ENCODE peak calls at places on chromosomes 12 and 14, in seven cellular contexts. One of them, this sample, is unnamed. For H3K4me1, the result is how much of the 10 kb centered on the place peaks cover.

GRCh38 chr14:24377126-24377525 is 9.1 kb downstream of the NFATC4 start:
- DNase-seq in esophagus squamous epithelium: no peak
- DNase-seq in pancreas: no peak
- DNase-seq in breast epithelium: no peak
- DNase-seq in uterus: no peak
- DNase-seq in tibial artery: no peak
- DNase-seq in A549: no peak
- DNase-seq in this sample: no peak

GRCh38 chr12:105696-106095 is 39.1 kb downstream of the IQSEC3 start:
- DNase-seq in tibial artery: no peak
- DNase-seq in uterus: no peak
- DNase-seq in A549: no peak
- DNase-seq in pancreas: no peak
- DNase-seq in breast epithelium: no peak
- DNase-seq in esophagus squamous epithelium: no peak
- DNase-seq in this sample: no peak

GRCh38 chr12:103834897-103835390 is 6.1 kb downstream of the NT5DC3 start:
- DNase-seq in breast epithelium: no peak
- DNase-seq in tibial artery: no peak
- DNase-seq in pancreas: no peak
- DNase-seq in A549: no peak
- DNase-seq in uterus: no peak
- DNase-seq in esophagus squamous epithelium: no peak
- DNase-seq in this sample: no peak

GRCh38 chr14:90554341-90554740 is 157.5 kb downstream of the CALM1 start:
- DNase-seq in uterus: no peak
- DNase-seq in pancreas: no peak
- DNase-seq in A549: no peak
- DNase-seq in breast epithelium: peak
- DNase-seq in esophagus squamous epithelium: no peak
- DNase-seq in tibial artery: peak
- DNase-seq in this sample: peak

GRCh38 chr14:77914073-77914721 is 114.3 kb downstream of the ADCK1 start:
- DNase-seq in tibial artery: no peak
- DNase-seq in uterus: no peak
- DNase-seq in breast epithelium: no peak
- DNase-seq in A549: no peak
- DNase-seq in pancreas: no peak
- DNase-seq in esophagus squamous epithelium: no peak
- DNase-seq in this sample: no peak

GRCh38 chr14:81348086-81348485 is 52.0 kb downstream of the STON2 start:
- DNase-seq in tibial artery: no peak
- DNase-seq in pancreas: no peak
- DNase-seq in breast epithelium: no peak
- DNase-seq in A549: no peak
- DNase-seq in uterus: no peak
- DNase-seq in esophagus squamous epithelium: no peak
- DNase-seq in this sample: no peak

GRCh38 chr12:122844366-122844971 is 9.2 kb downstream of the HIP1R start:
- DNase-seq in breast epithelium: no peak
- DNase-seq in esophagus squamous epithelium: no peak
- DNase-seq in uterus: no peak
- DNase-seq in pancreas: no peak
- DNase-seq in tibial artery: no peak
- DNase-seq in A549: no peak
- DNase-seq in this sample: no peak

GRCh38 chr14:64442300-64442988 is 22.9 kb upstream of the AKAP5 start:
- DNase-seq in pancreas: no peak
- DNase-seq in uterus: peak
- DNase-seq in esophagus squamous epithelium: no peak
- DNase-seq in tibial artery: peak
- DNase-seq in breast epithelium: no peak
- DNase-seq in A549: no peak
- DNase-seq in this sample: no peak

GRCh38 chr14:101360045-101360931 is 201.0 kb upstream of the DIO3 start:
- DNase-seq in breast epithelium: peak
- DNase-seq in pancreas: no peak
- DNase-seq in A549: no peak
- DNase-seq in tibial artery: peak
- DNase-seq in uterus: peak
- DNase-seq in esophagus squamous epithelium: no peak
- DNase-seq in this sample: no peak

GRCh38 chr12:1776139-1776975 is 44.0 kb upstream of the LRTM2 start:
- DNase-seq in A549: peak
- DNase-seq in breast epithelium: no peak
- DNase-seq in esophagus squamous epithelium: no peak
- DNase-seq in uterus: no peak
- DNase-seq in pancreas: no peak
- DNase-seq in tibial artery: no peak
- DNase-seq in this sample: no peak

GRCh38 chr14:105087963-105088811 is 23.0 kb upstream of the GPR132 start:
- DNase-seq in A549: peak
- DNase-seq in tibial artery: no peak
- DNase-seq in pancreas: peak
- DNase-seq in breast epithelium: peak
- DNase-seq in uterus: peak
- DNase-seq in esophagus squamous epithelium: no peak
- DNase-seq in this sample: peak

GRCh38 chr12:69880566-69880965 is 55.5 kb downstream of the MYRFL start:
- DNase-seq in esophagus squamous epithelium: no peak
- DNase-seq in breast epithelium: no peak
- DNase-seq in A549: peak
- DNase-seq in pancreas: no peak
- DNase-seq in tibial artery: no peak
- DNase-seq in uterus: no peak
- DNase-seq in this sample: no peak

GRCh38 chr14:23121401-23121800 is 2.3 kb upstream of the CEBPE start:
- DNase-seq in uterus: peak
- DNase-seq in breast epithelium: no peak
- DNase-seq in A549: no peak
- DNase-seq in pancreas: no peak
- DNase-seq in tibial artery: no peak
- DNase-seq in esophagus squamous epithelium: no peak
- DNase-seq in this sample: no peak

GRCh38 chr12:68446896-68447806 is 115.0 kb upstream of the MDM1 start:
- DNase-seq in esophagus squamous epithelium: no peak
- DNase-seq in breast epithelium: no peak
- DNase-seq in uterus: no peak
- DNase-seq in A549: no peak
- DNase-seq in pancreas: no peak
- DNase-seq in tibial artery: no peak
- DNase-seq in this sample: no peak

GRCh38 chr14:75238728-75239455 is 39.7 kb upstream of the FOS start:
- DNase-seq in A549: peak
- DNase-seq in tibial artery: no peak
- DNase-seq in pancreas: peak
- DNase-seq in esophagus squamous epithelium: no peak
- DNase-seq in breast epithelium: no peak
- DNase-seq in uterus: no peak
- DNase-seq in this sample: peak

GRCh38 chr14:60171690-60172089 is 6.5 kb upstream of the DHRS7 start:
- DNase-seq in A549: no peak
- DNase-seq in breast epithelium: no peak
- DNase-seq in tibial artery: no peak
- DNase-seq in pancreas: no peak
- DNase-seq in uterus: no peak
- DNase-seq in esophagus squamous epithelium: no peak
- DNase-seq in this sample: no peak

DNA sequence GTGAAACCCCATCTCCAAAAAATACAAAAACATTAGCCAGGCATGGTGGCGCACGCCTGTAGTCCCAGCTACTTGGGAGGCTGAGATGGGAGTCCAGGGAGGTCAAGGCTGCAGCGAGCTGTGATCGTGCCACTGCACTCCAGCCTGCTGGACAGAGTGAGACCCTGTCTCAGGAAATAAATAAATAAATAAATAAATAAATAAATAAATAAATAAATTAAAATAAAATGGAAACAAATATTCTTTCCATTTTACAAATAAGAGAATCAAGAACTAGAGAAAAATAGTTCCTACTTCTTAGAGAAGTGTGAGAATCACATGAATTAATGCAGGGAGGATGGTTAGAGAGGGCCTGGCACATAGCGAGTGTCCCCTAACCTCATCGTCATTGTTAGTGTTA is 53.7 kb downstream of the C12orf75 start:
- DNase-seq in A549: no peak
- DNase-seq in breast epithelium: no peak
- DNase-seq in pancreas: no peak
- DNase-seq in uterus: no peak
- DNase-seq in tibial artery: no peak
- DNase-seq in esophagus squamous epithelium: no peak
- DNase-seq in this sample: no peak
- TF ChIP-seq CTCF in A549: no peak
- TF ChIP-seq CTCF in breast epithelium: no peak
- TF ChIP-seq CTCF in pancreas: no peak
- TF ChIP-seq CTCF in uterus: no peak
- TF ChIP-seq CTCF in tibial artery: no peak
- TF ChIP-seq CTCF in esophagus squamous epithelium: no peak
- TF ChIP-seq CTCF in this sample: no peak

DNA sequence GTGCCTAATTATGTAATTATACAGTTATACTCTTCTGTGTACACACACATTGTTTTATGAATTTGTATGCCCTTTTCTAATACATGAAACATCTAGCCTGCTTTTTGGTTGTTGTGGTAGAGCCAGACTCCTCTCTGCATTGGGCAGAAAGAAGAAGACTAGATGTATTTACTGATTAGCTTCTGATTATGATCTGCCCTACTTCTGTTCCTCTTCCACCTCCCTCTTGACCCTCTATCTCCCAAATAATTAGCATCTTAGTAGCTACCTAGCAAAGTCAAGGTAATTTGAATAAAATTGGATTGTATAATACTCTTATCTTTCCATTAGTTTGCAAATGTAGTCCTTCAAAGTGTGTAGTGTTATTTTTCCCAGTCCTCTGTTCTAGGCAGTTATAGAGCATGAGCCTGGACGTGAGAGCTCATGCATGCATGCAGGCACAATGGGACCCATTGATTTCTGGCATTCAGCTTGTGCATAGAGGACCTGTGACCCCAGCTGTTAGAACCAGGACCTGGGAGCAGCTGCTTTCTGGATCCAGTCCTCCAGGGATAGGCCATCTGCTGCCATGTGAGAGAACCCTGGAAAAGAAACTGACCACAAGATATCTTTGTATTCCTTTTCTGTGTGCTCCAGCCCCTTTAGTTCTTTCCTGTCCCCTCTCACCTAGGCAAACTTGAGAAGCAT is 76.7 kb downstream of the SUSD6 start:
- DNase-seq in uterus: no peak
- DNase-seq in tibial artery: no peak
- DNase-seq in breast epithelium: no peak
- DNase-seq in A549: no peak
- DNase-seq in esophagus squamous epithelium: no peak
- DNase-seq in pancreas: no peak
- DNase-seq in this sample: no peak
- H3K4me1 ChIP-seq in uterus: under half
- H3K4me1 ChIP-seq in tibial artery: under half
- H3K4me1 ChIP-seq in breast epithelium: under half
- H3K4me1 ChIP-seq in A549: under half
- H3K4me1 ChIP-seq in esophagus squamous epithelium: half or more
- H3K4me1 ChIP-seq in pancreas: under half
- H3K4me1 ChIP-seq in this sample: under half

GRCh38 chr12:108375986-108376663 is 37.0 kb upstream of the CMKLR1 start:
- DNase-seq in esophagus squamous epithelium: no peak
- DNase-seq in pancreas: no peak
- DNase-seq in tibial artery: no peak
- DNase-seq in breast epithelium: no peak
- DNase-seq in uterus: no peak
- DNase-seq in A549: no peak
- DNase-seq in this sample: no peak

GRCh38 chr12:108373111-108373510 is 34.0 kb upstream of the CMKLR1 start:
- DNase-seq in breast epithelium: no peak
- DNase-seq in pancreas: no peak
- DNase-seq in A549: no peak
- DNase-seq in esophagus squamous epithelium: no peak
- DNase-seq in uterus: no peak
- DNase-seq in tibial artery: no peak
- DNase-seq in this sample: no peak

GRCh38 chr12:108371801-108372344 is 32.8 kb upstream of the CMKLR1 start:
- DNase-seq in breast epithelium: no peak
- DNase-seq in uterus: no peak
- DNase-seq in pancreas: no peak
- DNase-seq in esophagus squamous epithelium: no peak
- DNase-seq in A549: no peak
- DNase-seq in tibial artery: peak
- DNase-seq in this sample: no peak

GRCh38 chr12:108377260-108377659 is 38.1 kb upstream of the CMKLR1 start:
- DNase-seq in breast epithelium: no peak
- DNase-seq in esophagus squamous epithelium: no peak
- DNase-seq in uterus: no peak
- DNase-seq in pancreas: no peak
- DNase-seq in A549: no peak
- DNase-seq in tibial artery: no peak
- DNase-seq in this sample: no peak

DNA sequence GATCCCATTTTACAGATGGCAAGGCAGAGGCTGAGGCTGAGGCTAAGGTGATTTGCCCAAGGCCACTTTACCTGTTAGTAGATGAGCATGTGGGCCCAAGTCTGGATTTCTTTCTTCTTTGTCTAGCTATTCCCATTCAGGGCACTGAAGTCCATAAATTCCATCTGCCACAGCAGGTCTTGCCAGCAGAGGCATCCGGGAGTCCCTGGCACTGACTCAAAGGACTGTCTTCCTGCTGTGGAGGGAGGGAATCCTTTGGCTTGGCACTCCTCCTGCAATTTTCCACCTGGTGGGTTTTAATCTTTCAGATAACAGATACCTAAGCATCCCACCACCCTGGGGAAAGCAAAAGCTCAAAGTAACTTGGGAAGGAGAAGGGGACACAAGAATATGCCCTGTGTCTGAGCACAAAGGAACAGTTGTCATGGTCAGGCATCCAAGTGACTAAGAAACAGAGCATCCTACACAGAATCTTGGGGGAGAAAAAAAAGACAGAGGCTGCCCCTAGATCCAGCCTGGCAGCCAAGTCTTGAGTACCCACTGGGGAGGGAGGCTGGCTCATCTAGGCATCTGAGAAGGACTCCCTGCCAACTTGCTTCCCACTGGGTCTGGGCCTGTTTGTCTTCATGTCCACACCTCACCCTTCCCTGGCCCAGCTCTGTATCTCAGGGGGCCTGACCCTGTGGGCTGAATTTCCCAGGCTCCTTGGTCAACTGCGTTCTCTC is 35.6 kb upstream of the CMKLR1 start:
- DNase-seq in pancreas: no peak
- DNase-seq in tibial artery: no peak
- DNase-seq in esophagus squamous epithelium: no peak
- DNase-seq in A549: no peak
- DNase-seq in uterus: no peak
- DNase-seq in breast epithelium: no peak
- DNase-seq in this sample: no peak
- TF ChIP-seq CTCF in pancreas: no peak
- TF ChIP-seq CTCF in tibial artery: no peak
- TF ChIP-seq CTCF in esophagus squamous epithelium: no peak
- TF ChIP-seq CTCF in A549: no peak
- TF ChIP-seq CTCF in uterus: no peak
- TF ChIP-seq CTCF in breast epithelium: no peak
- TF ChIP-seq CTCF in this sample: no peak

DNA sequence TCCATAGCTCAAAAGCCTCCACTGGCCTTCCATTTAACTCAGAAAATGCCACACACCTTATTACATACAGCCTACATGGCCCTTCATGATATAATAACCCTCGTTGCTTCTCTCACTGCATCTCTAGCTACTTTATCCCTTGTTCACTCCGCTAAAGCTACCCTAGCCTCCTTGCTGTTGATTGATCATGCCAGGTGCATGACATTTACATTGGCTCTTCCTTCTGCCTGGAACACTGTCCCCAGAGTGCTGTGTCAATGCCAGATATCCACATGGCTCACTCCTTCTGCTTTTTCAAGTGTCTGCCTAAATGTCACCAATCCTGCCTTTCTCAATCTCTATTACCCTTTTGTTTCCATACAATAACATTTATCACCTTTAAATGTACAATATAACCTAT is 58.3 kb downstream of the CAND1 start:
- DNase-seq in A549: no peak
- DNase-seq in tibial artery: no peak
- DNase-seq in pancreas: no peak
- DNase-seq in esophagus squamous epithelium: no peak
- DNase-seq in breast epithelium: no peak
- DNase-seq in uterus: no peak
- DNase-seq in this sample: no peak
- H3K4me1 ChIP-seq in A549: under half
- H3K4me1 ChIP-seq in tibial artery: under half
- H3K4me1 ChIP-seq in pancreas: under half
- H3K4me1 ChIP-seq in esophagus squamous epithelium: under half
- H3K4me1 ChIP-seq in breast epithelium: under half
- H3K4me1 ChIP-seq in uterus: under half
- H3K4me1 ChIP-seq in this sample: under half